ENCODE peak calls at places on chromosomes 2 and 18, in four cellular contexts. One of them, this sample, is unnamed.

GRCh38 chr2:37349376-37349775 is 4.9 kb downstream of the QPCT start:
- DNase-seq in H1: no peak
- DNase-seq in HepG2: peak
- DNase-seq in GM12878: no peak
- DNase-seq in this sample: no peak

GRCh38 chr2:33033524-33034150 is 86.9 kb downstream of the LTBP1 start:
- DNase-seq in GM12878: no peak
- DNase-seq in H1: no peak
- DNase-seq in HepG2: no peak
- DNase-seq in this sample: no peak

GRCh38 chr2:190653931-190654330 is 5.0 kb downstream of the NAB1 start:
- DNase-seq in H1: no peak
- DNase-seq in HepG2: no peak
- DNase-seq in GM12878: no peak
- DNase-seq in this sample: no peak

GRCh38 chr2:12315224-12315623 is 401.5 kb upstream of the TRIB2 start:
- DNase-seq in H1: no peak
- DNase-seq in GM12878: no peak
- DNase-seq in HepG2: no peak
- DNase-seq in this sample: peak

GRCh38 chr2:240292622-240293021 is 142.8 kb upstream of the GPC1 start:
- DNase-seq in HepG2: no peak
- DNase-seq in H1: no peak
- DNase-seq in GM12878: no peak
- DNase-seq in this sample: no peak

GRCh38 chr18:74990563-74991081 is 218.3 kb downstream of the PTGR3 start:
- DNase-seq in GM12878: no peak
- DNase-seq in H1: no peak
- DNase-seq in HepG2: no peak
- DNase-seq in this sample: no peak

GRCh38 chr2:27123302-27124150 is at the start of gene ABHD1:
- DNase-seq in HepG2: peak
- DNase-seq in H1: no peak
- DNase-seq in GM12878: no peak
- DNase-seq in this sample: peak

GRCh38 chr2:20241973-20242726 is 17.2 kb upstream of the SDC1 start:
- DNase-seq in GM12878: no peak
- DNase-seq in HepG2: no peak
- DNase-seq in H1: no peak
- DNase-seq in this sample: peak

GRCh38 chr2:222290371-222290690 is 8.5 kb downstream of the PAX3 start:
- DNase-seq in HepG2: no peak
- DNase-seq in H1: no peak
- DNase-seq in GM12878: no peak
- DNase-seq in this sample: no peak

GRCh38 chr18:22101731-22102130 is 67.7 kb upstream of the GATA6 start:
- DNase-seq in H1: no peak
- DNase-seq in GM12878: no peak
- DNase-seq in HepG2: no peak
- DNase-seq in this sample: no peak

GRCh38 chr2:100984892-100985307 is 17.2 kb upstream of the RPL31 start:
- DNase-seq in GM12878: no peak
- DNase-seq in HepG2: peak
- DNase-seq in H1: peak
- DNase-seq in this sample: peak

GRCh38 chr18:60568211-60568610 is 195.6 kb upstream of the MC4R start:
- DNase-seq in H1: no peak
- DNase-seq in GM12878: no peak
- DNase-seq in HepG2: no peak
- DNase-seq in this sample: no peak

GRCh38 chr2:24304621-24305020 is 55.7 kb downstream of the ITSN2 start:
- DNase-seq in GM12878: no peak
- DNase-seq in H1: no peak
- DNase-seq in HepG2: no peak
- DNase-seq in this sample: no peak

GRCh38 chr2:119697290-119698013 is 18.5 kb downstream of the TMEM177 start:
- DNase-seq in GM12878: peak
- DNase-seq in H1: no peak
- DNase-seq in HepG2: no peak
- DNase-seq in this sample: no peak

GRCh38 chr2:100799701-100800100 is 20.2 kb upstream of the NPAS2 start:
- DNase-seq in H1: no peak
- DNase-seq in GM12878: no peak
- DNase-seq in HepG2: no peak
- DNase-seq in this sample: no peak

GRCh38 chr18:12657849-12658829 is at the start of gene SPIRE1:
- DNase-seq in GM12878: no peak
- DNase-seq in H1: no peak
- DNase-seq in HepG2: peak
- DNase-seq in this sample: peak

GRCh38 chr2:96427917-96428316 is 77.2 kb downstream of the NEURL3 start:
- DNase-seq in HepG2: peak
- DNase-seq in H1: no peak
- DNase-seq in GM12878: no peak
- DNase-seq in this sample: no peak

GRCh38 chr2:218961651-218962570 is 2.4 kb downstream of the CDK5R2 start:
- DNase-seq in HepG2: no peak
- DNase-seq in H1: no peak
- DNase-seq in GM12878: no peak
- DNase-seq in this sample: peak

GRCh38 chr2:17416891-17417391 is 101.3 kb downstream of the RAD51AP2 start:
- DNase-seq in HepG2: no peak
- DNase-seq in H1: no peak
- DNase-seq in GM12878: no peak
- DNase-seq in this sample: no peak

GRCh38 chr18:57210101-57210661 is 63.3 kb downstream of the BOD1L2 start:
- DNase-seq in GM12878: no peak
- DNase-seq in H1: peak
- DNase-seq in HepG2: peak
- DNase-seq in this sample: peak

GRCh38 chr2:126571403-126571802 is 84.6 kb upstream of the GYPC start:
- DNase-seq in H1: no peak
- DNase-seq in GM12878: no peak
- DNase-seq in HepG2: no peak
- DNase-seq in this sample: peak

GRCh38 chr2:40034198-40034597 is 255.1 kb upstream of the THUMPD2 start:
- DNase-seq in H1: no peak
- DNase-seq in GM12878: no peak
- DNase-seq in HepG2: no peak
- DNase-seq in this sample: no peak

GRCh38 chr2:45826889-45827635 is 175.6 kb downstream of the PRKCE start:
- DNase-seq in HepG2: no peak
- DNase-seq in GM12878: no peak
- DNase-seq in H1: no peak
- DNase-seq in this sample: no peak

DNA sequence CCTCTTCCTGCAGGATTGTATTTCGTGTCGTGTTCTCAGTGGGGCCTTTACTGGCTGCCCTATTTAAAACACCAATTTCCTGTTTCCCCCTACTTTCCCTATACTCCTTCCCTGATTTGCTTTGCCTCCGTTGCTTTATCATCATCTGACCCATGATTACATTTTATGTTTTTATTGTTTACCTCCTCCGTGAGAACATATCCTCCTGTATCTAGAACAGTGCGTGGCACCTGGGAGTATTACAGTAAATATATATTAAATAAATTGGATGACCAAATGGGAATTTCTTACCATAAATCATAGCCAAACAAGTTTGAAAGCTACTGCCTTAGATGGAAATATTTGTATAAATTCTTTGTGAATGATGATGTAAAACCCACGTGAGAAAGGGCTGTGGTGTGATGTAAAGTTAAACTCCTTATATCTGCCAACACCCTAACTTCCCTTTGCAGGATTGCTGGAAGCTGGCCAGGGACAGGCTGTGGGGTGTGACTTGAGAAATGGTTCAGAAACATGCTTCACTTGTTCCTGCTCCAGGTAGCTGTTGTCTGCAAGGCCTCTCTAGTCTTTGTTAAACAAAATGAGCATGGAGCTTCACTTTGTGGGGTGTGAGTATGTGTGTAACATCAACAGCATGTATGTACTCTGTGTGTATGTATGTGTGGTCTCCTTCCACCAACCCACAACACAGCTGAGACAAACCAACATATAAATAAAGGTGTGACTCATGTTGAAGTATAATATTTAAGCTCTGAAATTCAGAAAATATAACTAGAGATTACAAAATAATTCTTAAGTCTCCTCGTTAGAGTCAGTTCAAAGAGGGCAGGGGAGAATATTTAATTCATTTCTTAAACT is 40.3 kb downstream of the LHCGR start:
- DNase-seq in HepG2: no peak
- DNase-seq in GM12878: no peak
- DNase-seq in H1: no peak
- DNase-seq in this sample: no peak
- TF ChIP-seq BRCA1 in HepG2: no peak
- TF ChIP-seq BRCA1 in GM12878: no peak
- TF ChIP-seq BRCA1 in H1: no peak
- TF ChIP-seq BRCA1 in this sample: no peak

DNA sequence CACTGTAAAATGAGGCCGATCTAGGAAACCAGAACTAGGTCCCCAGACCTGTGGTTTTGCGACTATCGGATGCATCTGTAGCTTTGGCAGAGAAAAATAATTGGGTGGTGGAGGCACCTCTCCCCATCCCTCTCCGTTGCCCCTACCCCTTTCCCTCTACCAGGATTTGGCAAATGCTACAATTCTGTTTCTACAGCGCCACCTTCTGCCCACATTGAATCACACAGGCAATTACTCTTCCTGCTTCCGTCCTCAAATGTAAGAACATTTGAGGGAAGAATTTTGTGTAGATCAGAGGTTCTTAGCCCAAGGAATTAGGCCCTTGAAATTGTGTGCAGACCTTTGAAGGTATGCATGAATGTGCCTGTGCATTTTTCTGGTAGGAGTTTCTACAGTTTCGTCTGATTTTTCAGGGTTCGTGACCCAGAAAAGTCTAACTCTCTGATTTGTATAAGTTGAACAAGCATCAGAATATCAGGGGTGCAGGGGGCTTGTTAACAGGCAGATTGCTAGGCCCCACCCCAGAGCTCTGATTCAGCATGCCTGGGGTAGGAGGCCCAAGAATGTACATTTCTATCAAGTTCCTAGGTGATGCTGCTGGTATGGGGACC is 11.2 kb downstream of the ATP6V1B1 start:
- DNase-seq in H1: no peak
- DNase-seq in GM12878: no peak
- DNase-seq in HepG2: peak
- DNase-seq in this sample: peak
- TF ChIP-seq BRCA1 in H1: no peak
- TF ChIP-seq BRCA1 in GM12878: no peak
- TF ChIP-seq BRCA1 in HepG2: no peak
- TF ChIP-seq BRCA1 in this sample: no peak

GRCh38 chr2:1688859-1689258 is 55.5 kb downstream of the PXDN start:
- DNase-seq in H1: no peak
- DNase-seq in GM12878: no peak
- DNase-seq in HepG2: no peak
- DNase-seq in this sample: no peak

GRCh38 chr2:1688161-1688560 is 56.2 kb downstream of the PXDN start:
- DNase-seq in H1: no peak
- DNase-seq in HepG2: no peak
- DNase-seq in GM12878: no peak
- DNase-seq in this sample: no peak

GRCh38 chr2:1691366-1691765 is 52.9 kb downstream of the PXDN start:
- DNase-seq in H1: no peak
- DNase-seq in GM12878: no peak
- DNase-seq in HepG2: no peak
- DNase-seq in this sample: no peak

GRCh38 chr2:1692342-1692741 is 52.0 kb downstream of the PXDN start:
- DNase-seq in HepG2: no peak
- DNase-seq in H1: no peak
- DNase-seq in GM12878: no peak
- DNase-seq in this sample: no peak

GRCh38 chr2:1690056-1690775 is 54.1 kb downstream of the PXDN start:
- DNase-seq in H1: no peak
- DNase-seq in GM12878: no peak
- DNase-seq in HepG2: no peak
- DNase-seq in this sample: no peak
- TF ChIP-seq BRCA1 in H1: no peak
- TF ChIP-seq BRCA1 in GM12878: no peak
- TF ChIP-seq BRCA1 in HepG2: no peak
- TF ChIP-seq BRCA1 in this sample: no peak

GRCh38 chr2:180202591-180202990 is 195.5 kb upstream of the CWC22 start:
- DNase-seq in HepG2: no peak
- DNase-seq in H1: no peak
- DNase-seq in GM12878: no peak
- DNase-seq in this sample: no peak
- TF ChIP-seq BRCA1 in HepG2: no peak
- TF ChIP-seq BRCA1 in H1: no peak
- TF ChIP-seq BRCA1 in GM12878: no peak
- TF ChIP-seq BRCA1 in this sample: no peak

GRCh38 chr2:121483021-121483420 is 47.7 kb upstream of the RNU4ATAC start:
- DNase-seq in GM12878: no peak
- DNase-seq in HepG2: no peak
- DNase-seq in H1: no peak
- DNase-seq in this sample: no peak

GRCh38 chr2:121476714-121477113 is 54.0 kb upstream of the RNU4ATAC start:
- DNase-seq in GM12878: no peak
- DNase-seq in HepG2: no peak
- DNase-seq in H1: no peak
- DNase-seq in this sample: no peak

GRCh38 chr2:121478996-121479735 is 51.5 kb upstream of the RNU4ATAC start:
- DNase-seq in HepG2: no peak
- DNase-seq in H1: no peak
- DNase-seq in GM12878: no peak
- DNase-seq in this sample: no peak

GRCh38 chr2:121479882-121480522 is 50.7 kb upstream of the RNU4ATAC start:
- DNase-seq in H1: no peak
- DNase-seq in HepG2: no peak
- DNase-seq in GM12878: no peak
- DNase-seq in this sample: no peak

GRCh38 chr2:121480826-121481225 is 49.9 kb upstream of the RNU4ATAC start:
- DNase-seq in GM12878: no peak
- DNase-seq in HepG2: no peak
- DNase-seq in H1: no peak
- DNase-seq in this sample: no peak
- TF ChIP-seq BRCA1 in GM12878: no peak
- TF ChIP-seq BRCA1 in HepG2: no peak
- TF ChIP-seq BRCA1 in H1: no peak
- TF ChIP-seq BRCA1 in this sample: no peak

DNA sequence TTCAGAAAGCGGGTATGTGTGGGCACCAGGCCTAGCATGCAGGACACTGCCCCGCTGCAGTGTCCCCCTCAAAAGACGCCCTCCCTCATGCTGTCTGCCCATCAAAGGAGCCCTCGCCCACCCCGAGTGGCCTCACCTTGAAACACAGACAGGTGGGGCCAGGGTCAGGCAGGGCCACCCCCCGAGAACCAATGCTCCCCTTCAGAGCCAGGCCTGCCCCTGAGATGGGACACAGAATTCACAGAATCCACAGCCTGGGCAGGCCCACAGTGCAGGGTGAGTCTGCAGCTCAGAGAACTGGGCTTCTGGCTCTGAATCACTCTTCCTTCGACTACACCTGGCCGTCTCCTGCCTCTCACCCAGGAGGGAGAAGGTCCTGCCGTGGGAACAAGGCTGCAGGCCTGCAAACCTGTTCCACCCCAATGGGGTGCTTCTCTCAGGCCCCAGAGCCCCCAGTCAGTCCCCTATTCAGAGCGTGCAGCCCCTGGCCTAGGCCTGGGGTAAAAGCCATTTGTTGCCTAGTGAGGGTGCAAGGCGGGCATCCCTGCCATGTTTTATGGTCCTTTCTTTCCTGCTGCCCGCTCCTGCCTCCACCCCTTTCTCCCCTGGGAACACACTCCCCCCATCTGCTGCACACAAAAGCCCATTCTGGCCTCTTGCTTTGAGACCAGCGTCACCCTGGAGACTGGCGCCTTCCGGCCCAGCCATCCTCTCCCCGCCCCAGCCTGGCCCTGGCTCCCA is 11.3 kb upstream of the ARHGEF4 start:
- DNase-seq in H1: no peak
- DNase-seq in GM12878: no peak
- DNase-seq in HepG2: no peak
- DNase-seq in this sample: no peak
- TF ChIP-seq BRCA1 in H1: no peak
- TF ChIP-seq BRCA1 in GM12878: no peak
- TF ChIP-seq BRCA1 in HepG2: no peak
- TF ChIP-seq BRCA1 in this sample: no peak

This sample was measured in K562.